ENCODE peak calls at places on chromosomes 4 and X, in eight cellular contexts. One of them, this sample, is unnamed.

GRCh38 chr4:47837582-47838294 is at the start of gene CORIN:
- DNase-seq in NB4: peak; percentile 12
- DNase-seq in progenitor cell of endocrine pancreas: no peak
- DNase-seq in AG09309: no peak
- DNase-seq in nephron progenitor cell: peak; percentile 7
- DNase-seq in foreskin keratinocyte: peak; percentile 3
- DNase-seq in foreskin fibroblast: no peak
- DNase-seq in neural crest cell: no peak
- DNase-seq in this sample: peak; percentile 50

GRCh38 chr4:79325864-79326328 is at the start of gene NAA11:
- DNase-seq in NB4: no peak
- DNase-seq in progenitor cell of endocrine pancreas: no peak
- DNase-seq in AG09309: no peak
- DNase-seq in nephron progenitor cell: no peak
- DNase-seq in foreskin keratinocyte: no peak
- DNase-seq in foreskin fibroblast: no peak
- DNase-seq in neural crest cell: no peak
- DNase-seq in this sample: no peak

GRCh38 chr4:186481998-186482790 is 73.2 kb downstream of the MTNR1A start:
- DNase-seq in NB4: no peak
- DNase-seq in progenitor cell of endocrine pancreas: no peak
- DNase-seq in AG09309: no peak
- DNase-seq in nephron progenitor cell: no peak
- DNase-seq in foreskin keratinocyte: no peak
- DNase-seq in foreskin fibroblast: no peak
- DNase-seq in neural crest cell: no peak
- DNase-seq in this sample: no peak

GRCh38 chrX:115147220-115147619 is 42.0 kb upstream of the RBMXL3 start:
- DNase-seq in NB4: peak; percentile 10
- DNase-seq in progenitor cell of endocrine pancreas: no peak
- DNase-seq in AG09309: no peak
- DNase-seq in nephron progenitor cell: no peak
- DNase-seq in foreskin keratinocyte: peak; percentile 2
- DNase-seq in foreskin fibroblast: peak; percentile 0
- DNase-seq in neural crest cell: no peak
- DNase-seq in this sample: no peak

GRCh38 chr4:78004270-78004669 is 52.9 kb upstream of the FRAS1 start:
- DNase-seq in NB4: no peak
- DNase-seq in progenitor cell of endocrine pancreas: no peak
- DNase-seq in AG09309: no peak
- DNase-seq in nephron progenitor cell: no peak
- DNase-seq in foreskin keratinocyte: peak; percentile 91
- DNase-seq in foreskin fibroblast: no peak
- DNase-seq in neural crest cell: no peak
- DNase-seq in this sample: no peak

GRCh38 chrX:153158319-153158718 is 20.8 kb upstream of the MAGEA1 start:
- DNase-seq in NB4: no peak
- DNase-seq in progenitor cell of endocrine pancreas: no peak
- DNase-seq in AG09309: no peak
- DNase-seq in nephron progenitor cell: no peak
- DNase-seq in foreskin keratinocyte: no peak
- DNase-seq in foreskin fibroblast: no peak
- DNase-seq in neural crest cell: no peak
- DNase-seq in this sample: no peak

GRCh38 chr4:71231073-71231752 is 107.6 kb upstream of the SLC4A4 start:
- DNase-seq in NB4: no peak
- DNase-seq in progenitor cell of endocrine pancreas: no peak
- DNase-seq in AG09309: peak; percentile 65
- DNase-seq in nephron progenitor cell: peak; percentile 6
- DNase-seq in foreskin keratinocyte: peak; percentile 39
- DNase-seq in foreskin fibroblast: peak; percentile 16
- DNase-seq in neural crest cell: no peak
- DNase-seq in this sample: no peak

GRCh38 chrX:42247241-42247640 is 323.9 kb upstream of the CASK start:
- DNase-seq in NB4: no peak
- DNase-seq in progenitor cell of endocrine pancreas: no peak
- DNase-seq in AG09309: no peak
- DNase-seq in nephron progenitor cell: no peak
- DNase-seq in foreskin keratinocyte: no peak
- DNase-seq in foreskin fibroblast: no peak
- DNase-seq in neural crest cell: no peak
- DNase-seq in this sample: no peak

GRCh38 chr4:184762100-184762499 is 28.2 kb upstream of the CENPU start:
- DNase-seq in NB4: no peak
- DNase-seq in progenitor cell of endocrine pancreas: no peak
- DNase-seq in AG09309: no peak
- DNase-seq in nephron progenitor cell: no peak
- DNase-seq in foreskin keratinocyte: no peak
- DNase-seq in foreskin fibroblast: no peak
- DNase-seq in neural crest cell: no peak
- DNase-seq in this sample: no peak

GRCh38 chr4:5719329-5720055 is 8.5 kb downstream of the EVC start:
- DNase-seq in NB4: no peak
- DNase-seq in progenitor cell of endocrine pancreas: no peak
- DNase-seq in AG09309: no peak
- DNase-seq in nephron progenitor cell: no peak
- DNase-seq in foreskin keratinocyte: no peak
- DNase-seq in foreskin fibroblast: no peak
- DNase-seq in neural crest cell: no peak
- DNase-seq in this sample: no peak

GRCh38 chr4:180009316-180009715 is 2233.9 kb upstream of the TENM3 start:
- DNase-seq in NB4: no peak
- DNase-seq in progenitor cell of endocrine pancreas: no peak
- DNase-seq in AG09309: no peak
- DNase-seq in nephron progenitor cell: no peak
- DNase-seq in foreskin keratinocyte: no peak
- DNase-seq in foreskin fibroblast: no peak
- DNase-seq in neural crest cell: no peak
- DNase-seq in this sample: no peak

GRCh38 chrX:149631293-149632165 is at the start of gene TMEM185A:
- DNase-seq in NB4: peak; percentile 78
- DNase-seq in progenitor cell of endocrine pancreas: peak; percentile 54
- DNase-seq in AG09309: no peak
- DNase-seq in nephron progenitor cell: peak; percentile 81
- DNase-seq in foreskin keratinocyte: peak; percentile 17
- DNase-seq in foreskin fibroblast: peak; percentile 33
- DNase-seq in neural crest cell: peak; percentile 59
- DNase-seq in this sample: peak; percentile 73

GRCh38 chr4:84767163-84767562 is 184.2 kb downstream of the CDS1 start:
- DNase-seq in NB4: no peak
- DNase-seq in progenitor cell of endocrine pancreas: no peak
- DNase-seq in AG09309: no peak
- DNase-seq in nephron progenitor cell: no peak
- DNase-seq in foreskin keratinocyte: no peak
- DNase-seq in foreskin fibroblast: no peak
- DNase-seq in neural crest cell: no peak
- DNase-seq in this sample: no peak

GRCh38 chrX:16826207-16826606 is 39.9 kb downstream of the TXLNG start:
- DNase-seq in NB4: peak; percentile 57
- DNase-seq in progenitor cell of endocrine pancreas: no peak
- DNase-seq in AG09309: no peak
- DNase-seq in nephron progenitor cell: no peak
- DNase-seq in foreskin keratinocyte: peak; percentile 30
- DNase-seq in foreskin fibroblast: no peak
- DNase-seq in neural crest cell: no peak
- DNase-seq in this sample: no peak

GRCh38 chr4:47326067-47326466 is 137.4 kb downstream of the COMMD8 start:
- DNase-seq in NB4: no peak
- DNase-seq in progenitor cell of endocrine pancreas: no peak
- DNase-seq in AG09309: no peak
- DNase-seq in nephron progenitor cell: no peak
- DNase-seq in foreskin keratinocyte: no peak
- DNase-seq in foreskin fibroblast: no peak
- DNase-seq in neural crest cell: no peak
- DNase-seq in this sample: no peak

GRCh38 chr4:40190880-40191815 is 5.7 kb upstream of the RHOH start:
- DNase-seq in NB4: peak; percentile 73
- DNase-seq in progenitor cell of endocrine pancreas: no peak
- DNase-seq in AG09309: no peak
- DNase-seq in nephron progenitor cell: no peak
- DNase-seq in foreskin keratinocyte: no peak
- DNase-seq in foreskin fibroblast: no peak
- DNase-seq in neural crest cell: no peak
- DNase-seq in this sample: no peak

GRCh38 chr4:53929955-53930798 is 134.2 kb downstream of the CHIC2 start:
- DNase-seq in NB4: peak; percentile 84
- DNase-seq in progenitor cell of endocrine pancreas: peak; percentile 28
- DNase-seq in AG09309: peak; percentile 77
- DNase-seq in nephron progenitor cell: peak; percentile 59
- DNase-seq in foreskin keratinocyte: peak; percentile 70
- DNase-seq in foreskin fibroblast: peak; percentile 89
- DNase-seq in neural crest cell: peak; percentile 62
- DNase-seq in this sample: peak; percentile 61

GRCh38 chrX:150647331-150647730 is 45.9 kb upstream of the MTMR1 start:
- DNase-seq in NB4: no peak
- DNase-seq in progenitor cell of endocrine pancreas: no peak
- DNase-seq in AG09309: no peak
- DNase-seq in nephron progenitor cell: no peak
- DNase-seq in foreskin keratinocyte: no peak
- DNase-seq in foreskin fibroblast: no peak
- DNase-seq in neural crest cell: no peak
- DNase-seq in this sample: no peak

GRCh38 chrX:150648296-150648940 is 44.8 kb upstream of the MTMR1 start:
- DNase-seq in NB4: no peak
- DNase-seq in progenitor cell of endocrine pancreas: no peak
- DNase-seq in AG09309: no peak
- DNase-seq in nephron progenitor cell: no peak
- DNase-seq in foreskin keratinocyte: no peak
- DNase-seq in foreskin fibroblast: no peak
- DNase-seq in neural crest cell: no peak
- DNase-seq in this sample: no peak

GRCh38 chrX:150642421-150642820 is 50.8 kb upstream of the MTMR1 start:
- DNase-seq in NB4: no peak
- DNase-seq in progenitor cell of endocrine pancreas: no peak
- DNase-seq in AG09309: no peak
- DNase-seq in nephron progenitor cell: no peak
- DNase-seq in foreskin keratinocyte: peak; percentile 60
- DNase-seq in foreskin fibroblast: no peak
- DNase-seq in neural crest cell: no peak
- DNase-seq in this sample: no peak

GRCh38 chrX:150643958-150644357 is 49.2 kb upstream of the MTMR1 start:
- DNase-seq in NB4: no peak
- DNase-seq in progenitor cell of endocrine pancreas: no peak
- DNase-seq in AG09309: no peak
- DNase-seq in nephron progenitor cell: no peak
- DNase-seq in foreskin keratinocyte: no peak
- DNase-seq in foreskin fibroblast: no peak
- DNase-seq in neural crest cell: no peak
- DNase-seq in this sample: no peak

GRCh38 chrX:150643271-150643670 is 49.9 kb upstream of the MTMR1 start:
- DNase-seq in NB4: no peak
- DNase-seq in progenitor cell of endocrine pancreas: no peak
- DNase-seq in AG09309: no peak
- DNase-seq in nephron progenitor cell: no peak
- DNase-seq in foreskin keratinocyte: no peak
- DNase-seq in foreskin fibroblast: no peak
- DNase-seq in neural crest cell: no peak
- DNase-seq in this sample: no peak
- TF ChIP-seq CTCF in NB4: no peak
- TF ChIP-seq CTCF in progenitor cell of endocrine pancreas: no peak
- TF ChIP-seq CTCF in AG09309: no peak
- TF ChIP-seq CTCF in nephron progenitor cell: no peak
- TF ChIP-seq CTCF in foreskin keratinocyte: peak; percentile 42
- TF ChIP-seq CTCF in foreskin fibroblast: no peak
- TF ChIP-seq CTCF in neural crest cell: no peak
- TF ChIP-seq CTCF in this sample: no peak

GRCh38 chrX:135477576-135477975 is 42.9 kb upstream of the INTS6L start:
- DNase-seq in NB4: peak; percentile 66
- DNase-seq in progenitor cell of endocrine pancreas: peak; percentile 23
- DNase-seq in AG09309: peak; percentile 11
- DNase-seq in nephron progenitor cell: peak; percentile 35
- DNase-seq in foreskin keratinocyte: peak; percentile 57
- DNase-seq in foreskin fibroblast: peak; percentile 50
- DNase-seq in neural crest cell: peak; percentile 9
- DNase-seq in this sample: peak; percentile 39
- TF ChIP-seq CTCF in NB4: peak; percentile 56
- TF ChIP-seq CTCF in progenitor cell of endocrine pancreas: peak; percentile 57
- TF ChIP-seq CTCF in AG09309: peak; percentile 45
- TF ChIP-seq CTCF in nephron progenitor cell: peak; percentile 36
- TF ChIP-seq CTCF in foreskin keratinocyte: peak; percentile 67
- TF ChIP-seq CTCF in foreskin fibroblast: no peak
- TF ChIP-seq CTCF in neural crest cell: peak; percentile 54
- TF ChIP-seq CTCF in this sample: peak; percentile 68

DNA sequence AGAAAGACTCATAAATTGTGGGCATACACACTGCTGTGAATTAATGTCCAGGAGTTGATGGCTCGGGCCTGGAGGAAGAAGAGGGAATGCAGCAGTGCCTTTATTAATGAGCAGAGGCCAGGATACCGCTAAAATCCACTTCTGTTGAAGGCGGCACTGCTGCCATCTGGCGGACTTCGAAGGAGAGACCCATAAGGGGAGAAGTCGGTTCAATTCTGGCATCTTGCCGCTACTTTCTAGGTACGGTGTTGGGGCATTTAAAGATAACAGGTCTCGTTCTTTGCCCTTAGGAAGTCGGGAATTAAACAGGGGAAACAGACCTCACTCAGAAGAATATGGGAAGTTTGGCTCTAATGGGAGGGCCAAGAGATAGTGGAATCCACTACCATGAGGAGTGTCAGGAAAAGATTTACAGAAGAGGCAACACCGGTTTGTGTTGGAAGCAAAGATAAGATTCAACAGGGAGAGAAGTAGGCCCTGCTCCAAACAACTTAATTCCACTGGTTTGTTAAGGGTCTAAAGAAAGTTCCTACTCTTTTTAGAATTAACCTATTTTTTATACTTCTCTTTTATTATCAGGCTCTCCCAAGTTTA is 133.6 kb upstream of the GIMD1 start:
- DNase-seq in NB4: peak; percentile 6
- DNase-seq in progenitor cell of endocrine pancreas: peak; percentile 34
- DNase-seq in AG09309: no peak
- DNase-seq in nephron progenitor cell: peak; percentile 67
- DNase-seq in foreskin keratinocyte: peak; percentile 42
- DNase-seq in foreskin fibroblast: peak; percentile 43
- DNase-seq in neural crest cell: peak; percentile 60
- DNase-seq in this sample: peak; percentile 84
- TF ChIP-seq CTCF in NB4: peak; percentile 8
- TF ChIP-seq CTCF in progenitor cell of endocrine pancreas: peak; percentile 77
- TF ChIP-seq CTCF in AG09309: peak; percentile 13
- TF ChIP-seq CTCF in nephron progenitor cell: peak; percentile 66
- TF ChIP-seq CTCF in foreskin keratinocyte: peak; percentile 80
- TF ChIP-seq CTCF in foreskin fibroblast: peak; percentile 59
- TF ChIP-seq CTCF in neural crest cell: peak; percentile 80
- TF ChIP-seq CTCF in this sample: peak; percentile 87

GRCh38 chr4:167622481-167623240 is 388.4 kb upstream of the SPOCK3 start:
- DNase-seq in NB4: peak; percentile 47
- DNase-seq in progenitor cell of endocrine pancreas: peak; percentile 57
- DNase-seq in AG09309: no peak
- DNase-seq in nephron progenitor cell: peak; percentile 78
- DNase-seq in foreskin keratinocyte: peak; percentile 45
- DNase-seq in foreskin fibroblast: peak; percentile 21
- DNase-seq in neural crest cell: peak; percentile 69
- DNase-seq in this sample: peak; percentile 74
- TF ChIP-seq CTCF in NB4: peak; percentile 69
- TF ChIP-seq CTCF in progenitor cell of endocrine pancreas: peak; percentile 95
- TF ChIP-seq CTCF in AG09309: peak; percentile 63
- TF ChIP-seq CTCF in nephron progenitor cell: peak; percentile 89
- TF ChIP-seq CTCF in foreskin keratinocyte: peak; percentile 70
- TF ChIP-seq CTCF in foreskin fibroblast: peak; percentile 57
- TF ChIP-seq CTCF in neural crest cell: peak; percentile 87
- TF ChIP-seq CTCF in this sample: peak; percentile 91

This sample was measured in WERI-Rb-1.